ENCODE peak calls at places on chromosomes 7 and 10, in six cellular contexts. W, F, L, B, D and Z are unnamed samples.
A peak's percentile ranks its signal among the peaks of the same experiment; 100 is the strongest.

GRCh38 chr7:129308047-129308446 is 83.2 kb downstream of the AHCYL2 start:
- DNase-seq in F (no peak), D (peak; percentile 43), L (peak; percentile 78), W (no peak), B (no peak), Z (no peak)

GRCh38 chr7:100483728-100484635 is at the start of gene NYAP1:
- DNase-seq in F (peak; percentile 72), W (peak; percentile 47), L (no peak), B (peak; percentile 49), D (peak; percentile 42), Z (no peak)

GRCh38 chr10:124564881-124565280 is 103.3 kb downstream of the LHPP start:
- DNase-seq in F (no peak), B (no peak), L (no peak), D (no peak), W (no peak), Z (no peak)

GRCh38 chr7:39531818-39532217 is 34.4 kb upstream of the YAE1 start:
- DNase-seq in W (no peak), B (no peak), F (no peak), L (no peak), D (no peak), Z (no peak)

GRCh38 chr10:116255931-116256748 is 16.9 kb downstream of the GFRA1 start:
- DNase-seq in F (no peak), L (peak; percentile 69), B (no peak), D (no peak), W (no peak), Z (no peak)

GRCh38 chr10:89295597-89295996 is 6.2 kb upstream of the IFIT2 start:
- DNase-seq in L (peak; percentile 89), F (no peak), B (no peak), W (no peak), D (peak; percentile 83), Z (no peak)

GRCh38 chr10:86706977-86707376 is 38.7 kb downstream of the LDB3 start:
- DNase-seq in F (no peak), B (no peak), W (no peak), D (no peak), L (no peak), Z (no peak)

GRCh38 chr7:2688409-2689342 is 674 bp downstream of the AMZ1 start:
- DNase-seq in L (peak; percentile 58), B (no peak), W (peak; percentile 17), F (no peak), D (no peak), Z (no peak)

GRCh38 chr7:140541176-140541512 is 61.8 kb upstream of the MKRN1 start:
- DNase-seq in W (no peak), B (no peak), F (no peak), D (no peak), L (no peak), Z (no peak)

GRCh38 chr7:66352071-66352470 is 146.9 kb downstream of the TPST1 start:
- DNase-seq in D (no peak), B (no peak), L (peak; percentile 51), F (peak; percentile 18), W (no peak), Z (no peak)

GRCh38 chr7:69598081-69598486 is at the start of gene AUTS2:
- DNase-seq in L (peak; percentile 29), B (peak; percentile 44), D (peak; percentile 64), W (peak; percentile 74), F (peak; percentile 68), Z (peak; percentile 91)

GRCh38 chr7:37923996-37924395 is 3.6 kb downstream of the EPDR1 start:
- DNase-seq in W (no peak), L (no peak), B (no peak), D (peak; percentile 60), F (no peak), Z (no peak)

GRCh38 chr7:38318803-38319416 is 45.5 kb upstream of the TARP start:
- DNase-seq in L (peak; percentile 84), D (peak; percentile 85), W (no peak), F (peak; percentile 27), B (no peak), Z (peak; percentile 70)

GRCh38 chr7:130369831-130370230 is 10.5 kb upstream of the CPA1 start:
- DNase-seq in F (no peak), W (no peak), D (no peak), B (no peak), L (no peak), Z (no peak)

GRCh38 chr7:159119026-159119741 is 25.5 kb downstream of the VIPR2 start:
- DNase-seq in D (no peak), W (no peak), F (no peak), L (no peak), B (no peak), Z (no peak)